ENCODE peak calls at places on chromosomes 16 and 17, in four cellular contexts. One of them, this sample, is unnamed.

GRCh38 chr17:49969134-49969759 is at the start of gene DLX4:
- DNase-seq in CD8-positive, alpha-beta T cell: peak
- DNase-seq in adrenal gland: peak
- DNase-seq in fibroblast of the aortic adventitia: no peak
- DNase-seq in this sample: no peak

GRCh38 chr17:16516594-16517018 is 24.6 kb upstream of the LRRC75A start:
- DNase-seq in CD8-positive, alpha-beta T cell: no peak
- DNase-seq in adrenal gland: peak
- DNase-seq in fibroblast of the aortic adventitia: peak
- DNase-seq in this sample: no peak

GRCh38 chr17:61178284-61178683 is 221.4 kb upstream of the TBX2 start:
- DNase-seq in CD8-positive, alpha-beta T cell: no peak
- DNase-seq in adrenal gland: no peak
- DNase-seq in fibroblast of the aortic adventitia: no peak
- DNase-seq in this sample: no peak

GRCh38 chr16:14015948-14016347 is 55.2 kb upstream of the MRTFB start:
- DNase-seq in CD8-positive, alpha-beta T cell: no peak
- DNase-seq in adrenal gland: peak
- DNase-seq in fibroblast of the aortic adventitia: peak
- DNase-seq in this sample: no peak

GRCh38 chr16:53827741-53828140 is 123.8 kb downstream of the FTO start:
- DNase-seq in CD8-positive, alpha-beta T cell: no peak
- DNase-seq in adrenal gland: no peak
- DNase-seq in fibroblast of the aortic adventitia: no peak
- DNase-seq in this sample: no peak

GRCh38 chr17:79465011-79466006 is 145.5 kb downstream of the RBFOX3 start:
- DNase-seq in CD8-positive, alpha-beta T cell: no peak
- DNase-seq in adrenal gland: no peak
- DNase-seq in fibroblast of the aortic adventitia: no peak
- DNase-seq in this sample: no peak

GRCh38 chr16:50274771-50275415 is 8.5 kb downstream of the ADCY7 start:
- DNase-seq in CD8-positive, alpha-beta T cell: no peak
- DNase-seq in adrenal gland: no peak
- DNase-seq in fibroblast of the aortic adventitia: no peak
- DNase-seq in this sample: no peak

GRCh38 chr16:23155445-23156049 is 6.3 kb upstream of the USP31 start:
- DNase-seq in CD8-positive, alpha-beta T cell: no peak
- DNase-seq in adrenal gland: peak
- DNase-seq in fibroblast of the aortic adventitia: peak
- DNase-seq in this sample: no peak

GRCh38 chr16:10992797-10993196 is 48.4 kb downstream of the CLEC16A start:
- DNase-seq in CD8-positive, alpha-beta T cell: no peak
- DNase-seq in adrenal gland: peak
- DNase-seq in fibroblast of the aortic adventitia: peak
- DNase-seq in this sample: no peak

GRCh38 chr17:5373112-5373511 is 46.4 kb downstream of the NUP88 start:
- DNase-seq in CD8-positive, alpha-beta T cell: no peak
- DNase-seq in adrenal gland: no peak
- DNase-seq in fibroblast of the aortic adventitia: no peak
- DNase-seq in this sample: no peak

GRCh38 chr17:76515291-76515949 is 14.2 kb upstream of the RHBDF2 start:
- DNase-seq in CD8-positive, alpha-beta T cell: peak
- DNase-seq in adrenal gland: peak
- DNase-seq in fibroblast of the aortic adventitia: peak
- DNase-seq in this sample: no peak

GRCh38 chr16:68395806-68396205 is 52.5 kb downstream of the SMPD3 start:
- DNase-seq in CD8-positive, alpha-beta T cell: no peak
- DNase-seq in adrenal gland: no peak
- DNase-seq in fibroblast of the aortic adventitia: no peak
- DNase-seq in this sample: no peak

GRCh38 chr16:35399133-35399532 is 1939.7 kb downstream of the TP53TG3F start:
- DNase-seq in CD8-positive, alpha-beta T cell: no peak
- DNase-seq in adrenal gland: no peak
- DNase-seq in fibroblast of the aortic adventitia: no peak
- DNase-seq in this sample: no peak

GRCh38 chr17:65371702-65372101 is 189.7 kb downstream of the AXIN2 start:
- DNase-seq in CD8-positive, alpha-beta T cell: no peak
- DNase-seq in adrenal gland: no peak
- DNase-seq in fibroblast of the aortic adventitia: no peak
- DNase-seq in this sample: no peak

GRCh38 chr16:16150117-16150877 is 73.0 kb downstream of the ABCC6 start:
- DNase-seq in CD8-positive, alpha-beta T cell: no peak
- DNase-seq in adrenal gland: peak
- DNase-seq in fibroblast of the aortic adventitia: peak
- DNase-seq in this sample: no peak

GRCh38 chr16:58125781-58126335 is 3.3 kb downstream of the CFAP20 start:
- DNase-seq in CD8-positive, alpha-beta T cell: no peak
- DNase-seq in adrenal gland: no peak
- DNase-seq in fibroblast of the aortic adventitia: no peak
- DNase-seq in this sample: no peak

DNA sequence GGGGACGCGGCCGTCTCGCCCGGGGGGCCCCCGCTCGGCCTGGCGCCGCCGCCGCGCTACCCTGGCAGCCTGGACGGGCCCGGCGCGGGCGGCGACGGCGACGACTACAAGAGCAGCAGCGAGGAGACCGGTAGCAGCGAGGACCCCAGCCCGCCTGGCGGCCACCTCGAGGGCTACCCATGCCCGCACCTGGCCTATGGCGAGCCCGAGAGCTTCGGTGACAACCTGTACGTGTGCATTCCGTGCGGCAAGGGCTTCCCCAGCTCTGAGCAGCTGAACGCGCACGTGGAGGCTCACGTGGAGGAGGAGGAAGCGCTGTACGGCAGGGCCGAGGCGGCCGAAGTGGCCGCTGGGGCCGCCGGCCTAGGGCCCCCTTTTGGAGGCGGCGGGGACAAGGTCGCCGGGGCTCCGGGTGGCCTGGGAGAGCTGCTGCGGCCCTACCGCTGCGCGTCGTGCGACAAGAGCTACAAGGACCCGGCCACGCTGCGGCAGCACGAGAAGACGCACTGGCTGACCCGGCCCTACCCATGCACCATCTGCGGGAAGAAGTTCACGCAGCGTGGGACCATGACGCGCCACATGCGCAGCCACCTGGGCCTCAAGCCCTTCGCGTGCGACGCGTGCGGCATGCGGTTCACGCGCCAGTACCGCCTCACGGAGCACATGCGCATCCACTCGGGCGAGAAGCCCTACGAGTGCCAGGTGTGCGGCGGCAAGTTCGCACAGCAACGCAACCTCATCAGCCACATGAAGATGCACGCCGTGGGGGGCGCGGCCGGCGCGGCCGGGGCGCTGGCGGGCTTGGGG is 3.0 kb downstream of the HIC1 start:
- DNase-seq in CD8-positive, alpha-beta T cell: no peak
- DNase-seq in adrenal gland: no peak
- DNase-seq in fibroblast of the aortic adventitia: peak
- DNase-seq in this sample: no peak
- H3K4me3 ChIP-seq in CD8-positive, alpha-beta T cell: no peak
- H3K4me3 ChIP-seq in adrenal gland: no peak
- H3K4me3 ChIP-seq in fibroblast of the aortic adventitia: peak
- H3K4me3 ChIP-seq in this sample: no peak

GRCh38 chr16:89586218-89586617 is 10.7 kb downstream of the CPNE7 start:
- DNase-seq in CD8-positive, alpha-beta T cell: no peak
- DNase-seq in adrenal gland: no peak
- DNase-seq in fibroblast of the aortic adventitia: no peak
- DNase-seq in this sample: no peak

GRCh38 chr16:89589241-89589926 is 13.8 kb downstream of the CPNE7 start:
- DNase-seq in CD8-positive, alpha-beta T cell: no peak
- DNase-seq in adrenal gland: no peak
- DNase-seq in fibroblast of the aortic adventitia: no peak
- DNase-seq in this sample: no peak

GRCh38 chr16:89584768-89585549 is 9.4 kb downstream of the CPNE7 start:
- DNase-seq in CD8-positive, alpha-beta T cell: no peak
- DNase-seq in adrenal gland: no peak
- DNase-seq in fibroblast of the aortic adventitia: no peak
- DNase-seq in this sample: no peak

GRCh38 chr16:89588413-89589109 is 13.0 kb downstream of the CPNE7 start:
- DNase-seq in CD8-positive, alpha-beta T cell: no peak
- DNase-seq in adrenal gland: no peak
- DNase-seq in fibroblast of the aortic adventitia: no peak
- DNase-seq in this sample: no peak

GRCh38 chr16:89586853-89587252 is 11.3 kb downstream of the CPNE7 start:
- DNase-seq in CD8-positive, alpha-beta T cell: no peak
- DNase-seq in adrenal gland: no peak
- DNase-seq in fibroblast of the aortic adventitia: peak
- DNase-seq in this sample: no peak
- H3K4me3 ChIP-seq in CD8-positive, alpha-beta T cell: no peak
- H3K4me3 ChIP-seq in adrenal gland: no peak
- H3K4me3 ChIP-seq in fibroblast of the aortic adventitia: no peak
- H3K4me3 ChIP-seq in this sample: no peak

DNA sequence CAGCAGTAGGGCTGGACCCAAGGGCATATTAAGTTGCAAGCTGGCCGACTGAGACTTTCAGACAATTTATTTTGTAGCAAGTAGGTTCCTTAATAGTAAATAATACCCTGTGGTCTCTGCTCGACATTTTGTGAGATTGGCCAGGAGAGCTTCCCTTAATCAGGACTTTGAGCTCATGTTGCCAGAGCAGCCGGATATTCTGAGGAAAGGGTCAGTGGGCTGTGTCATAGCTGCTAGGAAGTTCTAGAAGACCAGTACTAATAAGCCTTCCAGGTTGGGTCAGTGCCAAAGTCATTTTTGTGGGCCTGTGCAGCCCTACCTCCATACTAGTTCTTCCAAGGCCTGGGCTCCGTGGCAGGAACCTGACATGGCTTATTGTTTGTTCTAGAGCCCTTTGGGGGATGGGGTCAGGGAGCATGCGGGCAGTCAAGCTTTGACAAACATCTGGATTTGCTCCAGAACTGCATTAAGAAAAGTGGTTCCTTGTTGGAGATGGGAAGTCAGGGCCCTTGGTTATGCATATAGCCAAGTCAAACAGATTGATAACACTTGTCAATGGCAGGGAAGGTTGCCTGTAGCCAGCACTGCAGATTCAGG is 7.5 kb downstream of the ALKBH5 start:
- DNase-seq in CD8-positive, alpha-beta T cell: no peak
- DNase-seq in adrenal gland: peak
- DNase-seq in fibroblast of the aortic adventitia: peak
- DNase-seq in this sample: no peak
- H3K4me3 ChIP-seq in CD8-positive, alpha-beta T cell: no peak
- H3K4me3 ChIP-seq in adrenal gland: no peak
- H3K4me3 ChIP-seq in fibroblast of the aortic adventitia: no peak
- H3K4me3 ChIP-seq in this sample: no peak

GRCh38 chr16:31157136-31157535 is 7.3 kb upstream of the PRSS36 start:
- DNase-seq in CD8-positive, alpha-beta T cell: no peak
- DNase-seq in adrenal gland: no peak
- DNase-seq in fibroblast of the aortic adventitia: no peak
- DNase-seq in this sample: no peak
- H3K4me3 ChIP-seq in CD8-positive, alpha-beta T cell: no peak
- H3K4me3 ChIP-seq in adrenal gland: no peak
- H3K4me3 ChIP-seq in fibroblast of the aortic adventitia: peak
- H3K4me3 ChIP-seq in this sample: no peak

GRCh38 chr17:3754458-3755334 is 31.0 kb downstream of the HASPIN start:
- DNase-seq in CD8-positive, alpha-beta T cell: peak
- DNase-seq in adrenal gland: peak
- DNase-seq in fibroblast of the aortic adventitia: no peak
- DNase-seq in this sample: no peak

GRCh38 chr17:3754066-3754457 is 30.4 kb downstream of the HASPIN start:
- DNase-seq in CD8-positive, alpha-beta T cell: no peak
- DNase-seq in adrenal gland: no peak
- DNase-seq in fibroblast of the aortic adventitia: no peak
- DNase-seq in this sample: no peak

GRCh38 chr17:3759597-3760216 is 36.0 kb downstream of the HASPIN start:
- DNase-seq in CD8-positive, alpha-beta T cell: no peak
- DNase-seq in adrenal gland: no peak
- DNase-seq in fibroblast of the aortic adventitia: no peak
- DNase-seq in this sample: no peak

GRCh38 chr17:3751836-3752235 is 28.1 kb downstream of the HASPIN start:
- DNase-seq in CD8-positive, alpha-beta T cell: no peak
- DNase-seq in adrenal gland: no peak
- DNase-seq in fibroblast of the aortic adventitia: no peak
- DNase-seq in this sample: no peak

GRCh38 chr17:3755335-3756030 is 31.8 kb downstream of the HASPIN start:
- DNase-seq in CD8-positive, alpha-beta T cell: no peak
- DNase-seq in adrenal gland: no peak
- DNase-seq in fibroblast of the aortic adventitia: no peak
- DNase-seq in this sample: no peak
- H3K4me3 ChIP-seq in CD8-positive, alpha-beta T cell: peak
- H3K4me3 ChIP-seq in adrenal gland: no peak
- H3K4me3 ChIP-seq in fibroblast of the aortic adventitia: no peak
- H3K4me3 ChIP-seq in this sample: no peak